ENCODE peak calls at places on chromosome 2, in ten cellular contexts. L is RCC 7860, F is DMS153, D is neural crest cell, W is mammary epithelial cell, I is LHCN-M2, Q is T-helper 9 cell, P is B cell, Y is NCI-H774, K is lower lobe of right lung. O is an unnamed sample.

GRCh38 chr2:127324635-127325034 is 30.7 kb upstream of the ERCC3 start:
- DNase-seq in L (peak), F (no peak), D (no peak), W (peak), I (peak), Q (no peak), P (no peak), Y (no peak), K (no peak), O (peak)

GRCh38 chr2:210195066-210195852 is 24.1 kb upstream of the KANSL1L start:
- DNase-seq in L (peak), F (peak), D (no peak), W (no peak), I (peak), Q (no peak), P (peak), Y (peak), K (no peak), O (peak)

GRCh38 chr2:10123281-10123680 is 742 bp downstream of the RRM2 start:
- DNase-seq in L (no peak), F (no peak), D (no peak), W (no peak), I (no peak), Q (peak), P (no peak), Y (no peak), K (no peak), O (no peak)

GRCh38 chr2:239166201-239166834 is 234.5 kb downstream of the HDAC4 start:
- DNase-seq in L (no peak), F (no peak), D (no peak), W (no peak), I (no peak), Q (no peak), P (no peak), Y (no peak), K (peak), O (no peak)

GRCh38 chr2:73112026-73112912 is 479 bp downstream of the RAB11FIP5 start:
- DNase-seq in L (no peak), F (no peak), D (no peak), W (peak), I (peak), Q (peak), P (peak), Y (peak), K (peak), O (peak)

GRCh38 chr2:237222178-237222577 is 136.5 kb downstream of the COPS8 start:
- DNase-seq in L (peak), F (no peak), D (no peak), W (no peak), I (no peak), Q (no peak), P (no peak), Y (no peak), K (no peak), O (no peak)

GRCh38 chr2:217989221-217989948 is 13.4 kb downstream of the TNS1 start:
- DNase-seq in L (no peak), F (no peak), D (no peak), W (no peak), I (no peak), Q (no peak), P (no peak), Y (no peak), K (no peak), O (peak)

GRCh38 chr2:152369176-152369860 is 34.3 kb downstream of the FMNL2 start:
- DNase-seq in L (peak), F (no peak), D (no peak), W (peak), I (peak), Q (no peak), P (no peak), Y (no peak), K (no peak), O (no peak)

GRCh38 chr2:176056411-176056810 is 27.4 kb downstream of the EVX2 start:
- DNase-seq in L (no peak), F (peak), D (no peak), W (no peak), I (peak), Q (no peak), P (no peak), Y (peak), K (no peak), O (peak)

GRCh38 chr2:241689306-241689705 is 2.7 kb upstream of the DTYMK start:
- DNase-seq in L (no peak), F (no peak), D (no peak), W (no peak), I (no peak), Q (no peak), P (no peak), Y (no peak), K (no peak), O (no peak)

GRCh38 chr2:155308367-155309009 is 610.0 kb downstream of the KCNJ3 start:
- DNase-seq in L (no peak), F (no peak), D (no peak), W (no peak), I (no peak), Q (no peak), P (no peak), Y (no peak), K (no peak), O (no peak)

GRCh38 chr2:174330945-174331619 is 3.7 kb upstream of the SP9 start:
- DNase-seq in L (no peak), F (no peak), D (no peak), W (no peak), I (no peak), Q (no peak), P (no peak), Y (no peak), K (no peak), O (no peak)

GRCh38 chr2:9422321-9423099 is 818 bp downstream of the ITGB1BP1 start:
- DNase-seq in L (peak), F (no peak), D (no peak), W (peak), I (peak), Q (peak), P (peak), Y (peak), K (peak), O (peak)

GRCh38 chr2:11495844-11496271 is 29.9 kb upstream of the E2F6 start:
- DNase-seq in L (no peak), F (no peak), D (peak), W (no peak), I (no peak), Q (no peak), P (no peak), Y (no peak), K (no peak), O (peak)

GRCh38 chr2:43333096-43333655 is 106.8 kb upstream of the ZFP36L2 start:
- DNase-seq in L (no peak), F (no peak), D (no peak), W (no peak), I (peak), Q (no peak), P (no peak), Y (no peak), K (no peak), O (no peak)

GRCh38 chr2:163370169-163370886 is 365.5 kb downstream of the FIGN start:
- DNase-seq in L (no peak), F (no peak), D (no peak), W (peak), I (peak), Q (no peak), P (no peak), Y (no peak), K (no peak), O (no peak)

GRCh38 chr2:128316777-128317185 is 1.9 kb downstream of the HS6ST1 start:
- DNase-seq in L (no peak), F (no peak), D (no peak), W (peak), I (no peak), Q (no peak), P (peak), Y (no peak), K (peak), O (no peak)

GRCh38 chr2:234544659-234545611 is 48.1 kb upstream of the ARL4C start:
- DNase-seq in L (peak), F (peak), D (peak), W (peak), I (peak), Q (peak), P (peak), Y (peak), K (peak), O (peak)

GRCh38 chr2:86218124-86218523 is 18.9 kb downstream of the MRPL35 start:
- DNase-seq in L (no peak), F (no peak), D (no peak), W (no peak), I (no peak), Q (no peak), P (no peak), Y (no peak), K (no peak), O (no peak)

GRCh38 chr2:105244443-105244842 is 2.9 kb downstream of the GPR45 start:
- DNase-seq in L (no peak), F (no peak), D (no peak), W (no peak), I (no peak), Q (no peak), P (no peak), Y (no peak), K (no peak), O (no peak)

GRCh38 chr2:188986839-188987238 is 12.7 kb downstream of the COL3A1 start:
- DNase-seq in L (no peak), F (no peak), D (no peak), W (no peak), I (no peak), Q (no peak), P (no peak), Y (no peak), K (no peak), O (peak)

GRCh38 chr2:119826370-119826961 is 66.7 kb downstream of the PTPN4 start:
- DNase-seq in L (peak), F (no peak), D (peak), W (no peak), I (peak), Q (peak), P (no peak), Y (no peak), K (no peak), O (peak)

GRCh38 chr2:155377178-155377780 is 678.8 kb downstream of the KCNJ3 start:
- DNase-seq in L (no peak), F (peak), D (no peak), W (peak), I (peak), Q (no peak), P (no peak), Y (peak), K (no peak), O (no peak)

GRCh38 chr2:51581636-51582267 is 549.8 kb upstream of the NRXN1 start:
- DNase-seq in L (no peak), F (no peak), D (no peak), W (no peak), I (no peak), Q (no peak), P (no peak), Y (no peak), K (no peak), O (no peak)

GRCh38 chr2:127218843-127219715 is 1.0 kb downstream of the CYP27C1 start:
- DNase-seq in L (no peak), F (no peak), D (peak), W (no peak), I (no peak), Q (no peak), P (peak), Y (no peak), K (no peak), O (peak)

GRCh38 chr2:111633139-111633538 is 250.9 kb downstream of the ANAPC1 start:
- DNase-seq in L (no peak), F (no peak), D (no peak), W (no peak), I (no peak), Q (no peak), P (no peak), Y (no peak), K (no peak), O (no peak)

GRCh38 chr2:1501196-1501851 is 88.1 kb downstream of the TPO start:
- DNase-seq in L (no peak), F (no peak), D (no peak), W (no peak), I (no peak), Q (no peak), P (no peak), Y (no peak), K (peak), O (no peak)

GRCh38 chr2:217383620-217384019 is 523.8 kb upstream of the TNP1 start:
- DNase-seq in L (no peak), F (no peak), D (no peak), W (no peak), I (no peak), Q (no peak), P (no peak), Y (no peak), K (no peak), O (no peak)

GRCh38 chr2:126685629-126686028 is 29.7 kb downstream of the GYPC start:
- DNase-seq in L (no peak), F (no peak), D (no peak), W (no peak), I (no peak), Q (no peak), P (no peak), Y (no peak), K (no peak), O (no peak)

O was measured in BE2C.